ENCODE peak calls at places on chromosomes 7 and 10, in five cellular contexts. N is HepG2, R is K562, Q is H1, H is GM12878. D is an unnamed sample.
A peak's percentile ranks its signal among the peaks of the same experiment; 100 is the strongest.

GRCh38 chr10:69558559-69558958 is 14.7 kb downstream of the NEUROG3 start:
- DNase-seq in N (no peak), R (no peak), Q (no peak), H (no peak), D (no peak)

GRCh38 chr10:80530251-80530650 is 7.5 kb upstream of the SH2D4B start:
- DNase-seq in N (peak; percentile 40), R (no peak), Q (no peak), H (no peak), D (peak; percentile 42)

GRCh38 chr7:37921340-37921805 is 933 bp downstream of the EPDR1 start:
- DNase-seq in N (peak; percentile 60), R (peak; percentile 64), Q (no peak), H (no peak), D (peak; percentile 80)

GRCh38 chr10:122847782-122848604 is 2.3 kb upstream of the CUZD1 start:
- DNase-seq in N (no peak), R (no peak), Q (no peak), H (no peak), D (no peak)

GRCh38 chr7:134368851-134369533 is 52.3 kb upstream of the SLC35B4 start:
- DNase-seq in N (peak; percentile 87), R (no peak), Q (no peak), H (no peak), D (no peak)

GRCh38 chr7:26459794-26460193 is 168.1 kb downstream of the SNX10 start:
- DNase-seq in N (no peak), R (no peak), Q (no peak), H (no peak), D (no peak)

GRCh38 chr7:73741600-73741999 is 3.0 kb upstream of the ABHD11 start:
- DNase-seq in N (no peak), R (no peak), Q (no peak), H (no peak), D (no peak)

GRCh38 chr10:73762915-73763314 is 18.7 kb downstream of the SEC24C start:
- DNase-seq in N (no peak), R (no peak), Q (no peak), H (no peak), D (no peak)

GRCh38 chr7:127600885-127601284 is 7.3 kb downstream of the FSCN3 start:
- DNase-seq in N (no peak), R (peak; percentile 6), Q (no peak), H (no peak), D (no peak)

GRCh38 chr7:112079671-112080070 is 126.5 kb downstream of the DOCK4 start:
- DNase-seq in N (no peak), R (no peak), Q (no peak), H (no peak), D (no peak)

GRCh38 chr7:100127866-100128601 is 1.3 kb downstream of the MBLAC1 start:
- DNase-seq in N (no peak), R (no peak), Q (no peak), H (no peak), D (peak; percentile 60)

GRCh38 chr10:128928231-128928836 is 538.7 kb upstream of the MGMT start:
- DNase-seq in N (no peak), R (no peak), Q (no peak), H (no peak), D (no peak)

GRCh38 chr7:49187543-49188268 is 263.4 kb downstream of the CDC14C start:
- DNase-seq in N (no peak), R (no peak), Q (no peak), H (no peak), D (no peak)

GRCh38 chr10:17051851-17052250 is 77.8 kb downstream of the CUBN start:
- DNase-seq in N (no peak), R (peak; percentile 21), Q (no peak), H (no peak), D (no peak)

GRCh38 chr7:131538071-131538790 is 18.2 kb downstream of the PODXL start:
- DNase-seq in N (no peak), R (no peak), Q (no peak), H (no peak), D (no peak)

GRCh38 chr7:108326938-108327337 is 129.3 kb downstream of the NRCAM start:
- DNase-seq in N (no peak), R (no peak), Q (no peak), H (no peak), D (no peak)

GRCh38 chr7:111796671-111797070 is 234.4 kb upstream of the IMMP2L start:
- DNase-seq in N (no peak), R (no peak), Q (no peak), H (no peak), D (no peak)

GRCh38 chr10:117130862-117131389 is 7.1 kb downstream of the VAX1 start:
- DNase-seq in N (no peak), R (no peak), Q (no peak), H (no peak), D (no peak)

GRCh38 chr7:22725585-22725984 is 1.4 kb upstream of the IL6 start:
- DNase-seq in N (peak; percentile 47), R (peak; percentile 50), Q (no peak), H (no peak), D (peak; percentile 28)

GRCh38 chr10:110279062-110279986 is 25.4 kb downstream of the SMNDC1 start:
- DNase-seq in N (peak; percentile 65), R (peak; percentile 28), Q (no peak), H (peak; percentile 28), D (peak; percentile 54)

GRCh38 chr7:33882040-33882800 is 23.1 kb upstream of the BMPER start:
- DNase-seq in N (no peak), R (no peak), Q (no peak), H (no peak), D (no peak)

GRCh38 chr10:124204726-124205125 is 111.3 kb upstream of the CHST15 start:
- DNase-seq in N (no peak), R (no peak), Q (no peak), H (no peak), D (no peak)

GRCh38 chr7:20296444-20296843 is 34.3 kb upstream of the ITGB8 start:
- DNase-seq in N (peak; percentile 1), R (no peak), Q (no peak), H (no peak), D (no peak)

GRCh38 chr10:90644165-90644564 is 213.7 kb downstream of the HTR7 start:
- DNase-seq in N (no peak), R (no peak), Q (no peak), H (no peak), D (no peak)

GRCh38 chr10:133126431-133127290 is 33.4 kb upstream of the KNDC1 start:
- DNase-seq in N (no peak), R (no peak), Q (no peak), H (no peak), D (no peak)

GRCh38 chr7:129538790-129539189 is 36.5 kb downstream of the SMKR1 start:
- DNase-seq in N (no peak), R (no peak), Q (no peak), H (no peak), D (no peak)
- TF ChIP-seq TAF1 in N (no peak), R (no peak), Q (no peak), H (no peak), D (no peak)

DNA sequence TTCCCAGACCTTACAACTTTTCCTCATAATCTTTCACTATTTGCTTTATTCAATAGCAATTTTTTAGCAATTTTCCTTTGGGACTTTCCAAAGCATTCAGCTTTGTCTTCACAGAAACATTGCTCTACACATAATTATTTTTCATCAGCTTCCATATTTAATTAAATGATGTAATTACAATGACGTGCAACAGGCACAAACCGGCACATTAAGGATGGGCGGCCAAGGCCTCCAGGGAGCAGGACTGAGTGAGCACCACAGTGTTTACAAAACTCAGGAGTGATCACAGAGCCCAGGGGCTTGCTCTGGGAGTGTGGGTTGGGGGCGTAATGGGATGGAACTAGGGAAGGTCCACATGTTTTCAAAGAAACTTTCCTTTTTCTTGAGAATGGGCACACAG is 69.8 kb downstream of the MAD1L1 start:
- DNase-seq in N (no peak), R (no peak), Q (no peak), H (no peak), D (peak; percentile 79)
- H3K9ac ChIP-seq in N (no peak overlapping the region), R (no peak overlapping the region), Q (no peak overlapping the region), H (no peak overlapping the region), D (no peak overlapping the region)

DNA sequence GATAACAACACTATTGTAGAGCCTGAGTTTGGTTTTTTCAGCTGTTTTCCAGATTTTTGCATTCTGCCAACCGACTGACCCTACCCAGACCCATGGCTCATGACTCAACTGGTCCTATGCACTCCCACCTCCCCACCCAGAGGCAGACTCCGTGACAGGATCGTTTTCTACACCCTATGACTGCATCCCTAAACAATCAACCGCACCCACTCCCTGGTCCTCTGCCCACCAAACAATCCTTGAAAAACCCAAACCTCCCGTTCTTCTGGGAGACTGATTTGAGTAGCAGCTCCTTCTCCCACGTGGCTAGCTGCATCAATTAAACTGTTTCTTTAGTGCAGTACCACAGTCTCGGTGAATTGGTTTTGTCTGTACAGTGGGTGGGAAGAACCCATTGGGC is 150.4 kb upstream of the FAM20C start:
- DNase-seq in N (no peak), R (no peak), Q (no peak), H (no peak), D (no peak)
- TF ChIP-seq TAF1 in N (no peak), R (no peak), Q (no peak), H (no peak), D (no peak)

GRCh38 chr10:104297697-104298660 is 29.0 kb downstream of the GSTO2 start:
- DNase-seq in N (no peak), R (peak; percentile 60), Q (peak; percentile 50), H (no peak), D (no peak)

GRCh38 chr10:104300736-104301292 is 31.8 kb downstream of the GSTO2 start:
- DNase-seq in N (no peak), R (no peak), Q (no peak), H (no peak), D (peak; percentile 83)

GRCh38 chr10:104301907-104302690 is 33.1 kb downstream of the GSTO2 start:
- DNase-seq in N (no peak), R (no peak), Q (no peak), H (no peak), D (no peak)

GRCh38 chr10:104299031-104299904 is 30.3 kb downstream of the GSTO2 start:
- DNase-seq in N (no peak), R (no peak), Q (no peak), H (no peak), D (peak; percentile 46)

DNA sequence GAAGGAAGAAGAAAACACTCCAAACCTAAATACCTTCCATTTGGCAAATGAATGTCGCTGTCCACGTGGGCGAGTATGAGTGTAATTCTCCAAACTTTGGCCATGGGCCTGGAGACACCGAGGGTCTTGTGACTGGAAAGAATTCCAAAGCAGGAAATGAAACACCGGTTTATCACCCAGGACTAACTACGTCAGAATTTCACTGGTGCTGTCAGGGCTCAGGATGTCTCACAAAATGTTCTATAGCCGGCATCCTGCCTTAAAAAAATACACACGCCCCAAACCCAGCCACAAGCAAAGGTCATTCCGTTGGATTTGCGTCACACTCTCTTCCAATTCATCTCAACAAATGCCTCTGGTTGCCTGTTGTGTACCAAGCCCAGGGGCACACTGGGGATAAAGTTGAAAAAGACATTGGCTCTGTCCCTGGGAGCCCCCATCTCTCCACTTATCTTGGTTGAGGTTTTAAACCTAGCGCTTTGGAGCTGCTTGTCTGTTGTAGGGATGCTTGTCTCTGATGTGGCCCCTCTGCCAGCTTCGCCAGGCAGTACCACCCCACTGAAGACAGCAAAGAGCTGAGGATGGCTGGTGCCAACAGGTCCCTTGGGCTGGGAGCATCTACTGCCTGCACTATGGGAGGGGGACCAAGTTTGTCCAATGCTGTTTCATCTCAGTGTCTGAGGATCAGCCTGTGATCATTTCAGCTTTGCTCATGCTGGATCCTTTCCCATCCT is 31.2 kb downstream of the GSTO2 start:
- DNase-seq in N (no peak), R (no peak), Q (no peak), H (no peak), D (no peak)
- H3K9ac ChIP-seq in N (no peak overlapping the region), R (no peak overlapping the region), Q (no peak overlapping the region), H (no peak overlapping the region), D (peak overlapping the region; percentile 82)